ENCODE peak calls at places on chromosomes 16 and 17, in four cellular contexts. S is naive thymus-derived CD8-positive, alpha-beta T cell; J is NCI-H146; M is SIG-M5. W is an unnamed sample.

GRCh38 chr17:48997103-48997826 is at the start of gene IGF2BP1:
- DNase-seq in S (no peak), J (no peak), M (no peak), W (no peak)

GRCh38 chr17:13576661-13577526 is 24.8 kb downstream of the HS3ST3A1 start:
- DNase-seq in S (no peak), J (no peak), M (no peak), W (no peak)

GRCh38 chr16:4319454-4319853 is 3.6 kb downstream of the GLIS2 start:
- DNase-seq in S (no peak), J (no peak), M (no peak), W (no peak)

GRCh38 chr16:27499659-27500055 is 50.1 kb downstream of the GTF3C1 start:
- DNase-seq in S (no peak), J (no peak), M (no peak), W (no peak)

GRCh38 chr16:89315271-89315670 is 97.8 kb downstream of the ZNF778 start:
- DNase-seq in S (no peak), J (no peak), M (no peak), W (no peak)

GRCh38 chr17:57627591-57627990 is 117.5 kb downstream of the CCDC182 start:
- DNase-seq in S (peak; percentile 46), J (no peak), M (no peak), W (no peak)

GRCh38 chr17:44389723-44390202 is 314 bp upstream of the ITGA2B start:
- DNase-seq in S (no peak), J (no peak), M (no peak), W (no peak)

GRCh38 chr17:82598256-82599011 is 49.8 kb downstream of the WDR45B start:
- DNase-seq in S (peak; percentile 37), J (no peak), M (no peak), W (no peak)

GRCh38 chr17:57663326-57664070 is 81.6 kb downstream of the CCDC182 start:
- DNase-seq in S (no peak), J (peak; percentile 38), M (no peak), W (peak; percentile 65)

GRCh38 chr17:7838291-7839075 is 4.5 kb downstream of the KDM6B start:
- DNase-seq in S (no peak), J (peak; percentile 76), M (no peak), W (peak; percentile 78)

GRCh38 chr16:50600582-50601283 is 52.5 kb downstream of the NKD1 start:
- DNase-seq in S (peak; percentile 27), J (no peak), M (no peak), W (no peak)

GRCh38 chr17:4559139-4559791 is 1.1 kb downstream of the GGT6 start:
- DNase-seq in S (no peak), J (no peak), M (no peak), W (no peak)